ENCODE peak calls at places on chromosomes 7 and 10, in seven cellular contexts. One of them, this sample, is unnamed.

GRCh38 chr7:2519119-2519930 is at the start of gene LFNG:
- DNase-seq in IMR-90: peak
- DNase-seq in A549: peak
- DNase-seq in HepG2: peak
- DNase-seq in H1: peak
- DNase-seq in K562: peak
- DNase-seq in GM12878: peak
- DNase-seq in this sample: peak

GRCh38 chr7:66697451-66698438 is 42.8 kb upstream of the RABGEF1 start:
- DNase-seq in IMR-90: peak
- DNase-seq in A549: no peak
- DNase-seq in HepG2: peak
- DNase-seq in H1: no peak
- DNase-seq in K562: no peak
- DNase-seq in GM12878: no peak
- DNase-seq in this sample: no peak

GRCh38 chr10:132158810-132159209 is 27.9 kb upstream of the DPYSL4 start:
- DNase-seq in IMR-90: no peak
- DNase-seq in A549: no peak
- DNase-seq in HepG2: no peak
- DNase-seq in H1: no peak
- DNase-seq in K562: no peak
- DNase-seq in GM12878: no peak
- DNase-seq in this sample: no peak

GRCh38 chr7:139960158-139960557 is 102.6 kb downstream of the PARP12 start:
- DNase-seq in IMR-90: peak
- DNase-seq in A549: no peak
- DNase-seq in HepG2: no peak
- DNase-seq in H1: no peak
- DNase-seq in K562: no peak
- DNase-seq in GM12878: no peak
- DNase-seq in this sample: no peak

GRCh38 chr10:85791846-85792532 is 574.6 kb downstream of the GRID1 start:
- DNase-seq in IMR-90: no peak
- DNase-seq in A549: no peak
- DNase-seq in HepG2: no peak
- DNase-seq in H1: no peak
- DNase-seq in K562: peak
- DNase-seq in GM12878: no peak
- DNase-seq in this sample: no peak

GRCh38 chr7:158958618-158959017 is 102.3 kb downstream of the DYNC2I1 start:
- DNase-seq in IMR-90: no peak
- DNase-seq in A549: no peak
- DNase-seq in HepG2: no peak
- DNase-seq in H1: no peak
- DNase-seq in K562: no peak
- DNase-seq in GM12878: no peak
- DNase-seq in this sample: no peak

GRCh38 chr7:95628831-95629439 is 32.6 kb upstream of the PDK4 start:
- DNase-seq in IMR-90: peak
- DNase-seq in A549: peak
- DNase-seq in HepG2: no peak
- DNase-seq in H1: no peak
- DNase-seq in K562: no peak
- DNase-seq in GM12878: no peak
- DNase-seq in this sample: no peak

GRCh38 chr10:78171633-78172032 is 138.0 kb downstream of the RPS24 start:
- DNase-seq in IMR-90: no peak
- DNase-seq in A549: no peak
- DNase-seq in HepG2: no peak
- DNase-seq in H1: no peak
- DNase-seq in K562: no peak
- DNase-seq in GM12878: no peak
- DNase-seq in this sample: no peak

DNA sequence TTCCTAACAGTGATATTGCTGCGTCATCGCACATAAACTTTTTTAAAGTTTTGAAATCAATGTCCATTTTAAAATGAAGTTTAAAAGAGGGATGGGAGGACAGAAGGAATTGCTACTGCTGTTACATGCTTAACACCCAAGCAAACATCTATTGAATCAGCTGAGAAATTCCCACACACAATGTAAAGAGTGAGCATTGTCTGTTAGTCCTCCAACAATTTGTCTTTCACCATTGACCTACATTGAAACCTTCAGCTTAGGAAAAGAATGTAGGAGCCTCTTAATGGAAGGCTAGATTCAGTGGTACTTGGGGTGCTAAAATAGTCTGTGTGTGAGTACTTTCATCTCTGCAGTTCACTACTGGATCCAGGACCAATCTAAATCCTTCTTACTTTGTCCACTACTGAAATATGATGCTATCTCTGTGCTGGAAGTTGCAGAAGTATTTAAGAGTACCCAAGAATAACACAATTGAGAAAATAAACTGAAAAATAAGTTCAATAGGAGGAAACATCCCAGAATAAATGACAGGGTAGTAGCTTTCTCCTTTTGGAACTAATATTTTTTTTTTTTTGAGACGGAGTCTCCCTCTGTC is 23.8 kb upstream of the FBXW4 start:
- DNase-seq in IMR-90: peak
- DNase-seq in A549: no peak
- DNase-seq in HepG2: no peak
- DNase-seq in H1: no peak
- DNase-seq in K562: no peak
- DNase-seq in GM12878: no peak
- DNase-seq in this sample: no peak
- TF ChIP-seq CTCF in IMR-90: no peak
- TF ChIP-seq CTCF in A549: no peak
- TF ChIP-seq CTCF in HepG2: no peak
- TF ChIP-seq CTCF in H1: no peak
- TF ChIP-seq CTCF in K562: no peak
- TF ChIP-seq CTCF in GM12878: no peak
- TF ChIP-seq CTCF in this sample: no peak

GRCh38 chr10:93274419-93274818 is 200.7 kb downstream of the CYP26A1 start:
- DNase-seq in IMR-90: no peak
- DNase-seq in A549: no peak
- DNase-seq in HepG2: no peak
- DNase-seq in H1: no peak
- DNase-seq in K562: no peak
- DNase-seq in GM12878: no peak
- DNase-seq in this sample: no peak
- TF ChIP-seq CEBPB in IMR-90: no peak
- TF ChIP-seq CEBPB in A549: no peak
- TF ChIP-seq CEBPB in HepG2: no peak
- TF ChIP-seq CEBPB in H1: no peak
- TF ChIP-seq CEBPB in K562: no peak
- TF ChIP-seq CEBPB in GM12878: no peak
- TF ChIP-seq CEBPB in this sample: no peak

GRCh38 chr10:69007260-69007659 is 18.7 kb downstream of the KIFBP start:
- DNase-seq in IMR-90: no peak
- DNase-seq in A549: no peak
- DNase-seq in HepG2: no peak
- DNase-seq in H1: no peak
- DNase-seq in K562: no peak
- DNase-seq in GM12878: no peak
- DNase-seq in this sample: no peak
- TF ChIP-seq CTCF in IMR-90: no peak
- TF ChIP-seq CTCF in A549: no peak
- TF ChIP-seq CTCF in HepG2: no peak
- TF ChIP-seq CTCF in H1: no peak
- TF ChIP-seq CTCF in K562: no peak
- TF ChIP-seq CTCF in GM12878: peak
- TF ChIP-seq CTCF in this sample: peak

GRCh38 chr10:64041185-64041988 is 520.2 kb downstream of the REEP3 start:
- DNase-seq in IMR-90: peak
- DNase-seq in A549: peak
- DNase-seq in HepG2: peak
- DNase-seq in H1: peak
- DNase-seq in K562: peak
- DNase-seq in GM12878: peak
- DNase-seq in this sample: peak
- TF ChIP-seq CEBPB in IMR-90: peak
- TF ChIP-seq CEBPB in A549: no peak
- TF ChIP-seq CEBPB in HepG2: no peak
- TF ChIP-seq CEBPB in H1: no peak
- TF ChIP-seq CEBPB in K562: no peak
- TF ChIP-seq CEBPB in GM12878: no peak
- TF ChIP-seq CEBPB in this sample: no peak

DNA sequence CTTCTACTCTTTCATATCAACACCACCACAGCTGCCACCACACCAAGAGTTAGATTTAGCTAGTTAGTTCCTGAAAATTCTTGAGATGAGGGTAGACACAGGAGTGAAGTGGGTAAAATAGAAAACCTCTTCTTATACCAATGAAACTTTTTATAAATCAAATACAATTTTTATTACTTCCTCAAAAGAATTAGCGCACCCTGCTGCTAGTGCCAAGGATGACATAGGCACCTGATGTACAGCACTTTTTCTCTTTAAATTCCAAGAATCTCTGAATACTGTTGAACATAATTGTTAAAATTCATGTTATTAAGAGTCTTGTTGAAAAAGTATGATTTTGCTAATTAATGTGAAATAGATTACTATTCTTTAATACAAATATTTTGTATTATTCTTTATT is 11.4 kb downstream of the ZWINT start:
- DNase-seq in IMR-90: no peak
- DNase-seq in A549: no peak
- DNase-seq in HepG2: no peak
- DNase-seq in H1: no peak
- DNase-seq in K562: no peak
- DNase-seq in GM12878: no peak
- DNase-seq in this sample: no peak
- TF ChIP-seq CTCF in IMR-90: peak
- TF ChIP-seq CTCF in A549: no peak
- TF ChIP-seq CTCF in HepG2: no peak
- TF ChIP-seq CTCF in H1: no peak
- TF ChIP-seq CTCF in K562: no peak
- TF ChIP-seq CTCF in GM12878: peak
- TF ChIP-seq CTCF in this sample: peak

DNA sequence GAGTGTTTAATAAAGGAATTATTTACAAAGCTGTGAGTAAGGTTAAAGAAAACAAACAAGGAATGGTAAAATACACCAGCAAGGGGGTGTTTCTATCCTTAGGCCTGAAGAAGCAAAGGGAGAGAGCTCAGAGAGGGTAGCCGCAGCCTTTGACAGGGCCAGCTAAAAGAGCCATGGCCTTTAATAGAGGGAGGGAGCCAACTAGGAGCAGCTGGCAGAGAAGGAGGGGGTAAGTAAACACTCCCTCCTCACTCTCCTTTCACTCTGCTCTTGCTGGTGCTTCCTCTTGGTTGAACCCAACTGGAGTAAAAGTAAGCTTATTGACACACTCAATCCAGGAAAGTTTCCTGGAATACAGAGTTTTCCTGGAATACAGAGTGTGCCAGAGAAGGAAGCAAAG is 87.5 kb downstream of the CH25H start:
- DNase-seq in IMR-90: no peak
- DNase-seq in A549: no peak
- DNase-seq in HepG2: no peak
- DNase-seq in H1: no peak
- DNase-seq in K562: no peak
- DNase-seq in GM12878: no peak
- DNase-seq in this sample: no peak
- TF ChIP-seq CEBPB in IMR-90: no peak
- TF ChIP-seq CEBPB in A549: no peak
- TF ChIP-seq CEBPB in HepG2: no peak
- TF ChIP-seq CEBPB in H1: no peak
- TF ChIP-seq CEBPB in K562: no peak
- TF ChIP-seq CEBPB in GM12878: no peak
- TF ChIP-seq CEBPB in this sample: no peak

DNA sequence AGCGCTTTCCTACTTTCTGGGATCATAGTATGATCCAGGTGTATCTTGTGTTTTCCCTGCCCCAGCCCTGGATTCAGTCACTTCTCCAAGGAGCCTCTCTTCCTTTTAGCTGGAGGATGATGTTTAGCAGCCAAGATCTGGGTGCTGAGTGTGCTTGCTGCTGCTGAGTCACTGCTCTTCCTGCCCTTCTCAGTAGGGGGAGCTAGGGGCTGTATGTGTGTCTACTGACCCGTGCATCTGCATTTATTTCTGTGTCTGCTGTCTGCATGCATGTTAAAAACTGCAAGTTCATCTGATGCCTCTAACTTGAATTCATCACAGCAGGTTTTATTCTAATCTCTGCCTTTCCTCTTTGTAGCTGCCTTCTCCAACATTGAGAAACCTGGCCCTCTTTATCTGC is 31.6 kb downstream of the MGMT start:
- DNase-seq in IMR-90: no peak
- DNase-seq in A549: no peak
- DNase-seq in HepG2: no peak
- DNase-seq in H1: no peak
- DNase-seq in K562: peak
- DNase-seq in GM12878: no peak
- DNase-seq in this sample: no peak
- TF ChIP-seq CTCF in IMR-90: no peak
- TF ChIP-seq CTCF in A549: no peak
- TF ChIP-seq CTCF in HepG2: peak
- TF ChIP-seq CTCF in H1: peak
- TF ChIP-seq CTCF in K562: no peak
- TF ChIP-seq CTCF in GM12878: no peak
- TF ChIP-seq CTCF in this sample: peak

This sample was measured in HCT116.